ENCODE peak calls at places on chromosomes 16 and 17, in nine cellular contexts. Q is B cell; N is memory B cell; V is endothelial cell; C is AG04450; F is stimulated activated CD4-positive, alpha-beta T cell treated with anti-CD3 and anti-CD28 coated beads, Interleukin-2, amount 100 ng/mL, for 24 hours; P is GM23248; X is activated naive CD4-positive, alpha-beta T cell treated with anti-CD3 and anti-CD28 coated beads for 36 hours; R is T-helper 1 cell. I is an unnamed sample.

GRCh38 chr16:87303431-87303930 is 13.7 kb downstream of the C16orf95 start:
- DNase-seq in Q (no peak), N (no peak), V (no peak), C (no peak), F (no peak), P (no peak), X (peak; percentile 58), R (no peak), I (no peak)

GRCh38 chr17:68019336-68019674 is 16.2 kb upstream of the KPNA2 start:
- DNase-seq in Q (no peak), N (no peak), V (no peak), C (no peak), F (no peak), P (no peak), X (no peak), R (no peak), I (no peak)

GRCh38 chr16:85536073-85536410 is 77.1 kb upstream of the GSE1 start:
- DNase-seq in Q (no peak), N (no peak), V (no peak), C (no peak), F (no peak), P (peak; percentile 39), X (no peak), R (no peak), I (no peak)

GRCh38 chr17:73304971-73305786 is 6.6 kb downstream of the CDC42EP4 start:
- DNase-seq in Q (no peak), N (no peak), V (peak; percentile 47), C (no peak), F (no peak), P (peak; percentile 97), X (no peak), R (no peak), I (no peak)

GRCh38 chr16:81547194-81547918 is 102.7 kb downstream of the CMIP start:
- DNase-seq in Q (no peak), N (no peak), V (no peak), C (no peak), F (no peak), P (no peak), X (no peak), R (no peak), I (no peak)

GRCh38 chr17:79797492-79798295 is 817 bp upstream of the CBX8 start:
- DNase-seq in Q (peak; percentile 56), N (no peak), V (no peak), C (no peak), F (no peak), P (peak; percentile 40), X (no peak), R (no peak), I (no peak)

GRCh38 chr16:57273826-57274225 is 10.6 kb downstream of the PLLP start:
- DNase-seq in Q (no peak), N (no peak), V (no peak), C (no peak), F (no peak), P (no peak), X (no peak), R (no peak), I (no peak)

GRCh38 chr17:77288115-77288619 is 147.4 kb downstream of the SEC14L1 start:
- DNase-seq in Q (no peak), N (no peak), V (no peak), C (no peak), F (no peak), P (no peak), X (no peak), R (no peak), I (no peak)

GRCh38 chr17:46851029-46851741 is at the start of gene WNT9B:
- DNase-seq in Q (peak; percentile 35), N (no peak), V (peak; percentile 32), C (no peak), F (no peak), P (peak; percentile 56), X (peak; percentile 27), R (no peak), I (peak; percentile 14)

GRCh38 chr17:38877130-38877851 is 7.4 kb downstream of the LASP1 start:
- DNase-seq in Q (peak; percentile 55), N (peak; percentile 47), V (no peak), C (no peak), F (no peak), P (no peak), X (peak; percentile 66), R (no peak), I (peak; percentile 56)

GRCh38 chr16:77409311-77409710 is 25.5 kb downstream of the ADAMTS18 start:
- DNase-seq in Q (no peak), N (no peak), V (no peak), C (no peak), F (no peak), P (no peak), X (no peak), R (no peak), I (no peak)